ENCODE peak calls at places on chromosomes 2 and 18, in four cellular contexts. K, V, Z and B are unnamed samples.

GRCh38 chr2:163039266-163039665 is 200.7 kb upstream of the KCNH7 start:
- DNase-seq in V (no peak), K (no peak), Z (no peak), B (no peak)

GRCh38 chr18:79853993-79854364 is 56.2 kb downstream of the KCNG2 start:
- DNase-seq in K (no peak), Z (no peak), V (no peak), B (no peak)

GRCh38 chr2:132589060-132589765 is 80.8 kb downstream of the LYPD1 start:
- DNase-seq in V (no peak), K (no peak), Z (no peak), B (no peak)

GRCh38 chr18:76571689-76572088 is 76.6 kb upstream of the ZNF516 start:
- DNase-seq in Z (no peak), V (no peak), K (no peak), B (no peak)

GRCh38 chr2:135150711-135151110 is 98.6 kb downstream of the RAB3GAP1 start:
- DNase-seq in K (no peak), Z (no peak), V (no peak), B (no peak)

GRCh38 chr18:23963443-23964185 is 50.9 kb upstream of the TTC39C start:
- DNase-seq in Z (no peak), V (no peak), K (no peak), B (no peak)

GRCh38 chr2:126676814-126677538 is 21.0 kb downstream of the GYPC start:
- DNase-seq in Z (no peak), V (no peak), K (peak), B (no peak)

GRCh38 chr2:64857581-64858471 is 131.4 kb upstream of the SLC1A4 start:
- DNase-seq in Z (no peak), V (no peak), K (no peak), B (no peak)

GRCh38 chr18:11411021-11411420 is 198.4 kb upstream of the SLC35G4 start:
- DNase-seq in V (no peak), Z (no peak), K (no peak), B (no peak)

GRCh38 chr2:163649080-163649479 is 86.7 kb downstream of the FIGN start:
- DNase-seq in K (no peak), V (no peak), Z (no peak), B (no peak)

GRCh38 chr2:43934567-43934966 is 61.2 kb downstream of the LRPPRC start:
- DNase-seq in V (no peak), K (no peak), Z (no peak), B (no peak)

GRCh38 chr2:145007673-145008263 is 487.8 kb upstream of the ZEB2 start:
- DNase-seq in K (no peak), V (no peak), Z (no peak), B (no peak)

GRCh38 chr2:23659328-23659727 is 267.6 kb downstream of the ATAD2B start:
- DNase-seq in K (no peak), Z (no peak), V (no peak), B (no peak)

GRCh38 chr2:223513771-223514455 is 88.2 kb downstream of the SCG2 start:
- DNase-seq in Z (no peak), K (no peak), V (no peak), B (no peak)

GRCh38 chr2:10424051-10424450 is 24.1 kb downstream of the ODC1 start:
- DNase-seq in K (no peak), V (no peak), Z (no peak), B (no peak)

GRCh38 chr2:20421336-20421987 is 25.4 kb upstream of the RHOB start:
- DNase-seq in Z (peak), K (no peak), V (no peak), B (no peak)

GRCh38 chr2:105455488-105455991 is 56.7 kb upstream of the FHL2 start:
- DNase-seq in K (no peak), Z (no peak), V (no peak), B (no peak)

GRCh38 chr2:88692187-88692586 is 714 bp downstream of the RPIA start:
- DNase-seq in Z (peak), V (no peak), K (peak), B (no peak)

GRCh38 chr2:171521361-171522056 is 765 bp upstream of the CYBRD1 start:
- DNase-seq in K (no peak), Z (no peak), V (no peak), B (no peak)
- H3K4me3 ChIP-seq in K (peak), Z (peak), V (peak), B (peak)

GRCh38 chr2:170354409-170354808 is 176.5 kb downstream of the MYO3B start:
- DNase-seq in V (no peak), K (no peak), Z (no peak), B (no peak)
- H3K4me3 ChIP-seq in V (no peak), K (no peak), Z (no peak), B (no peak)

GRCh38 chr2:133817680-133818566 is 249.7 kb upstream of the NCKAP5 start:
- DNase-seq in K (no peak), V (no peak), Z (no peak), B (no peak)
- H3K4me3 ChIP-seq in K (no peak), V (no peak), Z (no peak), B (no peak)

DNA sequence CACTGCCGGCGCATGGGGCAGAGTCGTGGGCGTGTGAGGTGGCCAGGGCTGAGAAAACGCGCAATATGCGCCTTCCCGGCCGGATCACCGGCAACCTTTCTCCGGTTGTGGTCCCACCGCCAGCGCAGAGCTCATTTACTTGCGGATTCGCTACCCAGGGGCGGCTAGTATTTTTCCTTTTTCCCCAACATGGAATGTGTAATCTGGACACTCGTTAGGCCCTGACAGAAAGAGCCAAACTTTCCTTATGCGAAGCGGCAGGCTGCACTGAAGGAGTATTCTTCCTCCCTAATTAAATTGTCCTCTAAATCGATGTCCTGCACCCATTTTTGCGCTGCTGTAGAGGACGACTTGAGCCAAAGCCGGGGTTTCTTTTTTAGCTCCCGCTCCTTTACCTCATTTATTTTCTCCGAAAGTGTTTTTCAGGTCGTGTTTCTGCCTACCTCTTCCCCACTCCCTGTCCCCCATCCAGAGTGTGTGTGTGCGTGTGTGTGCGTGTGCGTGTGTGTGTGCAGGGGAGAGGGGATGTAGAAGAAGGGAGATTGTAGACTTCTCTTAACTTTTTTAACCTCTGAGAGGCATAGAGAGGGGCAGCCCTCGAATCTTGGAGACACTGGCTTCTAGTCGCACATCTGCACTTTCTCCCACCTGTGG is 2.7 kb downstream of the OTX1 start:
- DNase-seq in K (no peak), Z (no peak), V (no peak), B (no peak)
- H3K4me3 ChIP-seq in K (no peak), Z (no peak), V (no peak), B (no peak)

DNA sequence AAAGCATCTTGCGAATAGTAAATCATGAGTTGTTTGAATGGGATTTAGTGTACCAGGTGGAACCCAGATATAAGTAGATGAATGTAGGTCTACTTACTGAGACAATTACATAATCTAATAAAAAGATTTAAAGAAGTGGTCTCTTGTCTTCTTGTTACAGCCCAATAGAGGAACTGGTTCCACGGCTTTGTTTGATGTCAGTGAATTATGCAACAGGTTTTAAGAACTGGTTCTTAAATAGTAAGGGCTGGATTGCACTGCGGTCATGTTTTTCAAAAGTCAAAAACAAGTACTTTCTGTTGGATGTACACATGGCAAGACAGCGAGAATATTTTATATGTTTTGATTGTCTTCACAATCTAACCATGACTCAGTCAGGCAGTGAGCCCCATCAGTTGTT is 15.4 kb upstream of the SLC9A2 start:
- DNase-seq in K (no peak), Z (no peak), V (no peak), B (peak)
- H3K4me3 ChIP-seq in K (no peak), Z (no peak), V (no peak), B (no peak)

GRCh38 chr2:79855264-79856006 is 342.6 kb downstream of the CTNNA2 start:
- DNase-seq in K (no peak), Z (peak), V (no peak), B (no peak)
- H3K4me3 ChIP-seq in K (no peak), Z (no peak), V (no peak), B (no peak)

DNA sequence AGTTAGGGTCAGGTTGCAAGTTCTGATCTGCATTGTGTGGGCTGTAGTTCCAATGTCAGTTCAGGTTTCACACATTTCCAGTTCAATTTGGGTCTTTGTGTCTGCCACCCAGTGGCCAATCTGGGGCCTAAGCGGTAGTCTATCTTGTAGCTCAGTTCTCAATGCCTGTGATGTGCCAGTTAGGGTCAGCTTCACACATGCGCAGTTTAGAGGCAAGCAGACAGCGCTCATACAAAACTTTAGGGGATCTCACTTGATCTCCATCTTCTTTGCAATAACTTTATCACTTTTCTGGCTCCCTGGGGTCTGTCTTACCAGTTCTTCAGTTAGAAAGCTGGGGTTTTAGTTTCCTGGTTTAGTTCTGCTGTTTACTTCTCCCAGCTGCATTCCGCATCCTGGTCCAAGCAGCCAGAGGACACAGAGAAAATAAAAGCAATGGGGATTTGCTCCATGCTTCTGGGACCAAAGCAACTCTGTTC is 11.0 kb upstream of the ZNF24 start:
- DNase-seq in Z (peak), K (peak), V (peak), B (peak)
- H3K4me3 ChIP-seq in Z (no peak), K (no peak), V (no peak), B (no peak)